ENCODE peak calls at places on chromosome 9, in eight cellular contexts. One of them, this sample, is unnamed. For H3K4me1, the result is how much of the 10 kb centered on the place peaks cover.

GRCh38 chr9:106445107-106445506 is 417.9 kb upstream of the ZNF462 start:
- DNase-seq in A549: no peak
- DNase-seq in neural progenitor cell: no peak
- DNase-seq in fibroblast of lung: no peak
- DNase-seq in trophoblast cell: no peak
- DNase-seq in GM23248: no peak
- DNase-seq in IMR-90: no peak
- DNase-seq in mesenchymal stem cell: no peak
- DNase-seq in this sample: no peak

GRCh38 chr9:113471566-113471965 is 8.0 kb downstream of the RGS3 start:
- DNase-seq in trophoblast cell: no peak
- DNase-seq in IMR-90: no peak
- DNase-seq in GM23248: no peak
- DNase-seq in A549: no peak
- DNase-seq in neural progenitor cell: no peak
- DNase-seq in fibroblast of lung: no peak
- DNase-seq in mesenchymal stem cell: no peak
- DNase-seq in this sample: no peak

GRCh38 chr9:98572054-98572627 is 136.6 kb downstream of the GABBR2 start:
- DNase-seq in neural progenitor cell: peak
- DNase-seq in GM23248: peak
- DNase-seq in fibroblast of lung: no peak
- DNase-seq in mesenchymal stem cell: no peak
- DNase-seq in trophoblast cell: no peak
- DNase-seq in IMR-90: peak
- DNase-seq in A549: no peak
- DNase-seq in this sample: no peak

GRCh38 chr9:79662553-79662956 is 90.8 kb downstream of the TLE4 start:
- DNase-seq in GM23248: peak
- DNase-seq in trophoblast cell: peak
- DNase-seq in IMR-90: no peak
- DNase-seq in A549: no peak
- DNase-seq in neural progenitor cell: peak
- DNase-seq in fibroblast of lung: peak
- DNase-seq in mesenchymal stem cell: peak
- DNase-seq in this sample: no peak

GRCh38 chr9:126472446-126472845 is 141.3 kb upstream of the LMX1B start:
- DNase-seq in IMR-90: no peak
- DNase-seq in fibroblast of lung: no peak
- DNase-seq in neural progenitor cell: no peak
- DNase-seq in trophoblast cell: no peak
- DNase-seq in GM23248: no peak
- DNase-seq in mesenchymal stem cell: no peak
- DNase-seq in A549: no peak
- DNase-seq in this sample: no peak

GRCh38 chr9:25716220-25716872 is 38.1 kb upstream of the TUSC1 start:
- DNase-seq in trophoblast cell: peak
- DNase-seq in A549: peak
- DNase-seq in IMR-90: peak
- DNase-seq in mesenchymal stem cell: peak
- DNase-seq in GM23248: peak
- DNase-seq in fibroblast of lung: peak
- DNase-seq in neural progenitor cell: peak
- DNase-seq in this sample: no peak

GRCh38 chr9:136678624-136679023 is 8.6 kb downstream of the AGPAT2 start:
- DNase-seq in neural progenitor cell: no peak
- DNase-seq in trophoblast cell: no peak
- DNase-seq in mesenchymal stem cell: no peak
- DNase-seq in fibroblast of lung: no peak
- DNase-seq in GM23248: no peak
- DNase-seq in A549: no peak
- DNase-seq in IMR-90: no peak
- DNase-seq in this sample: no peak

GRCh38 chr9:126646162-126646561 is 32.4 kb downstream of the LMX1B start:
- DNase-seq in GM23248: no peak
- DNase-seq in A549: no peak
- DNase-seq in IMR-90: no peak
- DNase-seq in mesenchymal stem cell: no peak
- DNase-seq in fibroblast of lung: no peak
- DNase-seq in trophoblast cell: no peak
- DNase-seq in neural progenitor cell: no peak
- DNase-seq in this sample: no peak

GRCh38 chr9:118896356-118897000 is 472.8 kb downstream of the BRINP1 start:
- DNase-seq in trophoblast cell: no peak
- DNase-seq in mesenchymal stem cell: no peak
- DNase-seq in fibroblast of lung: peak
- DNase-seq in neural progenitor cell: no peak
- DNase-seq in IMR-90: no peak
- DNase-seq in A549: no peak
- DNase-seq in GM23248: peak
- DNase-seq in this sample: no peak

GRCh38 chr9:36092509-36093215 is 43.9 kb upstream of the GLIPR2 start:
- DNase-seq in trophoblast cell: no peak
- DNase-seq in GM23248: no peak
- DNase-seq in neural progenitor cell: no peak
- DNase-seq in A549: no peak
- DNase-seq in IMR-90: no peak
- DNase-seq in mesenchymal stem cell: peak
- DNase-seq in fibroblast of lung: no peak
- DNase-seq in this sample: no peak

GRCh38 chr9:80650964-80651555 is 1038.3 kb downstream of the TLE1 start:
- DNase-seq in A549: no peak
- DNase-seq in fibroblast of lung: peak
- DNase-seq in trophoblast cell: peak
- DNase-seq in GM23248: no peak
- DNase-seq in mesenchymal stem cell: peak
- DNase-seq in IMR-90: peak
- DNase-seq in neural progenitor cell: no peak
- DNase-seq in this sample: no peak

GRCh38 chr9:97889941-97890557 is 32.3 kb downstream of the TRMO start:
- DNase-seq in A549: peak
- DNase-seq in neural progenitor cell: peak
- DNase-seq in IMR-90: no peak
- DNase-seq in mesenchymal stem cell: peak
- DNase-seq in GM23248: peak
- DNase-seq in trophoblast cell: peak
- DNase-seq in fibroblast of lung: no peak
- DNase-seq in this sample: no peak

GRCh38 chr9:137771580-137771979 is 106.0 kb upstream of the CACNA1B start:
- DNase-seq in A549: no peak
- DNase-seq in IMR-90: no peak
- DNase-seq in fibroblast of lung: no peak
- DNase-seq in mesenchymal stem cell: no peak
- DNase-seq in trophoblast cell: no peak
- DNase-seq in neural progenitor cell: no peak
- DNase-seq in GM23248: no peak
- DNase-seq in this sample: no peak

GRCh38 chr9:29100762-29101161 is 1527.5 kb upstream of the C9orf72 start:
- DNase-seq in GM23248: no peak
- DNase-seq in A549: no peak
- DNase-seq in neural progenitor cell: no peak
- DNase-seq in IMR-90: no peak
- DNase-seq in fibroblast of lung: no peak
- DNase-seq in mesenchymal stem cell: no peak
- DNase-seq in trophoblast cell: no peak
- DNase-seq in this sample: no peak

GRCh38 chr9:91640428-91640827 is 216.8 kb upstream of the NFIL3 start:
- DNase-seq in fibroblast of lung: no peak
- DNase-seq in GM23248: no peak
- DNase-seq in trophoblast cell: no peak
- DNase-seq in mesenchymal stem cell: no peak
- DNase-seq in A549: no peak
- DNase-seq in IMR-90: no peak
- DNase-seq in neural progenitor cell: no peak
- DNase-seq in this sample: no peak

GRCh38 chr9:87604886-87605588 is 107.4 kb downstream of the DAPK1 start:
- DNase-seq in trophoblast cell: no peak
- DNase-seq in neural progenitor cell: no peak
- DNase-seq in fibroblast of lung: no peak
- DNase-seq in IMR-90: no peak
- DNase-seq in mesenchymal stem cell: no peak
- DNase-seq in A549: no peak
- DNase-seq in GM23248: no peak
- DNase-seq in this sample: no peak
- H3K4me1 ChIP-seq in trophoblast cell: under half
- H3K4me1 ChIP-seq in neural progenitor cell: under half
- H3K4me1 ChIP-seq in fibroblast of lung: under half
- H3K4me1 ChIP-seq in IMR-90: under half
- H3K4me1 ChIP-seq in mesenchymal stem cell: under half
- H3K4me1 ChIP-seq in A549: under half
- H3K4me1 ChIP-seq in GM23248: under half
- H3K4me1 ChIP-seq in this sample: under half

GRCh38 chr9:27184556-27185351 is 75.7 kb downstream of the TEK start:
- DNase-seq in mesenchymal stem cell: peak
- DNase-seq in fibroblast of lung: no peak
- DNase-seq in GM23248: peak
- DNase-seq in trophoblast cell: peak
- DNase-seq in neural progenitor cell: no peak
- DNase-seq in IMR-90: no peak
- DNase-seq in A549: no peak
- DNase-seq in this sample: no peak
- H3K4me2 ChIP-seq in mesenchymal stem cell: no peak
- H3K4me2 ChIP-seq in fibroblast of lung: no peak
- H3K4me2 ChIP-seq in GM23248: no peak
- H3K4me2 ChIP-seq in trophoblast cell: no peak
- H3K4me2 ChIP-seq in neural progenitor cell: no peak
- H3K4me2 ChIP-seq in IMR-90: no peak
- H3K4me2 ChIP-seq in A549: no peak
- H3K4me2 ChIP-seq in this sample: no peak

DNA sequence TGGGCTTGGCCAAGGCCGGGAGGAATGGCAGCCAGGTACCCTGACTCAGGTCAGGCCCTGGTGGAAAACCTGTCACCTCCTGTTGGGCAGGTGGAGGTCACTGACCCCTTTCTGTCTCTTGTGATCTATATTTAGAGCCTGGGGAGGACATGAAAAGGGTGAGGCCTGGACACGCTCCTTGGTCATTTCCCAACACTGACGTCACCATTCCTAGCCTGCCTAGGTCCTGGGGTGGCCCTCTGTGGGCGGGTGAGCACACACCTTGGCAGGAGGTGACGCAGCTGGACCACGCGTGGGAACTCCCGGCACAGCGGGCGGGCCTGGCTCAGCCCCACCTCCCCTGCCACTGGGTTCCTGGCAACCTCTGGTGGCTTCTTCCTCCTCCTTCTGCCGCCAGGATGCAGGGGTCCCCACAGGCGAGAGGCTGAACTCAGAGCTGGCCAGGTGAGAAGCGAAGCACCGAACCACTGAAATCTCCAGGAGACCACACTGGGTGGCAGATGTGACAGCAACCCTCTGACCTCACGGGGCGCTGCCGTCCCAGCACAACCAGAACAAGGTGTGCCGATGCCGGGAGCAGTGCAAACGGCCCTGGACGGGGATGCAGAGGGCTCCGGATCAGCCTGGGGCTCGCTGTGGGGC is 6.4 kb upstream of the RALGDS start:
- DNase-seq in mesenchymal stem cell: no peak
- DNase-seq in GM23248: peak
- DNase-seq in IMR-90: no peak
- DNase-seq in A549: no peak
- DNase-seq in fibroblast of lung: peak
- DNase-seq in trophoblast cell: peak
- DNase-seq in neural progenitor cell: no peak
- DNase-seq in this sample: no peak
- H3K4me1 ChIP-seq in mesenchymal stem cell: under half
- H3K4me1 ChIP-seq in GM23248: under half
- H3K4me1 ChIP-seq in IMR-90: under half
- H3K4me1 ChIP-seq in A549: under half
- H3K4me1 ChIP-seq in fibroblast of lung: under half
- H3K4me1 ChIP-seq in trophoblast cell: under half
- H3K4me1 ChIP-seq in neural progenitor cell: under half
- H3K4me1 ChIP-seq in this sample: under half

GRCh38 chr9:77820293-77820954 is 172.3 kb upstream of the GNA14 start:
- DNase-seq in mesenchymal stem cell: peak
- DNase-seq in A549: peak
- DNase-seq in neural progenitor cell: no peak
- DNase-seq in GM23248: peak
- DNase-seq in IMR-90: peak
- DNase-seq in trophoblast cell: no peak
- DNase-seq in fibroblast of lung: peak
- DNase-seq in this sample: no peak
- H3K4me2 ChIP-seq in mesenchymal stem cell: no peak
- H3K4me2 ChIP-seq in A549: peak
- H3K4me2 ChIP-seq in neural progenitor cell: no peak
- H3K4me2 ChIP-seq in GM23248: peak
- H3K4me2 ChIP-seq in IMR-90: peak
- H3K4me2 ChIP-seq in trophoblast cell: no peak
- H3K4me2 ChIP-seq in fibroblast of lung: peak
- H3K4me2 ChIP-seq in this sample: no peak

DNA sequence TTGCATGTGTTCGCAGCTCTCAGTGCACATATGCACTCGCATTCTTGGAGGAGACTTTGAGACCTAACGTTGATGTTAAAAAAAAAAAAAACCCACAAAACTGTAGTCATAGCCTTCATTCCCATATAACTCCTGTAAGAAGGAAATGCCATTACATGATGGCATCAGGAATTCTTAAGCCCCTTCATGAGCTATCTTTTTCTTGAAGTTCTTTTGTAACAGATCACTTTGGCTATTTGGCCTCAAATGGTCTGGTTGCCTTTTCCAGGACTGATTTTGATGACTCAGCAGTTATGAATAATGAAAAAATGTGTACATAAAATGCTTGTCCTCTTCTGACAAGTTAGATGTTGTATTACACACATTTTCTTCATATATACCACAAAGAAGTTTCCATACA is 113.7 kb downstream of the ALDH1A1 start:
- DNase-seq in neural progenitor cell: no peak
- DNase-seq in IMR-90: no peak
- DNase-seq in GM23248: no peak
- DNase-seq in A549: no peak
- DNase-seq in trophoblast cell: no peak
- DNase-seq in mesenchymal stem cell: peak
- DNase-seq in fibroblast of lung: peak
- DNase-seq in this sample: no peak
- H3K4me1 ChIP-seq in neural progenitor cell: under half
- H3K4me1 ChIP-seq in IMR-90: under half
- H3K4me1 ChIP-seq in GM23248: under half
- H3K4me1 ChIP-seq in A549: half or more
- H3K4me1 ChIP-seq in trophoblast cell: under half
- H3K4me1 ChIP-seq in mesenchymal stem cell: under half
- H3K4me1 ChIP-seq in fibroblast of lung: under half
- H3K4me1 ChIP-seq in this sample: under half

GRCh38 chr9:105330201-105330600 is 85.8 kb downstream of the SLC44A1 start:
- DNase-seq in mesenchymal stem cell: no peak
- DNase-seq in trophoblast cell: no peak
- DNase-seq in GM23248: peak
- DNase-seq in neural progenitor cell: no peak
- DNase-seq in IMR-90: peak
- DNase-seq in fibroblast of lung: no peak
- DNase-seq in A549: no peak
- DNase-seq in this sample: no peak
- H3K4me2 ChIP-seq in mesenchymal stem cell: no peak
- H3K4me2 ChIP-seq in trophoblast cell: no peak
- H3K4me2 ChIP-seq in GM23248: peak
- H3K4me2 ChIP-seq in neural progenitor cell: no peak
- H3K4me2 ChIP-seq in IMR-90: no peak
- H3K4me2 ChIP-seq in fibroblast of lung: no peak
- H3K4me2 ChIP-seq in A549: peak
- H3K4me2 ChIP-seq in this sample: no peak